ENCODE peak calls at places on chromosomes 12 and 14, in ten cellular contexts. P, M, C, X, S, E, W, Y, U and N are unnamed samples.

GRCh38 chr14:62123959-62124358 is 361.7 kb downstream of the SNAPC1 start:
- DNase-seq in W (no peak), M (no peak), Y (no peak), E (no peak), X (no peak), P (no peak), S (no peak), C (no peak), U (peak), N (no peak)

GRCh38 chr14:101408077-101408831 is 153.0 kb upstream of the DIO3 start:
- DNase-seq in X (no peak), E (peak), P (no peak), M (no peak), W (peak), Y (peak), S (no peak), U (no peak), C (peak), N (no peak)

GRCh38 chr14:100802766-100803693 is 22.9 kb upstream of the MEG3 start:
- DNase-seq in U (no peak), X (no peak), P (no peak), C (no peak), Y (no peak), E (no peak), M (no peak), W (no peak), S (no peak), N (no peak)

GRCh38 chr12:125081427-125081826 is 16.2 kb downstream of the AACS start:
- DNase-seq in C (no peak), P (no peak), E (peak), U (no peak), W (peak), M (no peak), S (no peak), Y (no peak), X (no peak), N (no peak)

GRCh38 chr12:130286741-130287140 is 50.9 kb upstream of the PIWIL1 start:
- DNase-seq in C (no peak), W (no peak), U (no peak), S (no peak), M (no peak), Y (no peak), E (no peak), P (no peak), X (no peak), N (no peak)

GRCh38 chr12:31749024-31749704 is 20.3 kb upstream of the AMN1 start:
- DNase-seq in W (peak), X (no peak), P (no peak), M (no peak), E (peak), U (peak), C (peak), Y (peak), S (peak), N (peak)

GRCh38 chr12:15996254-15996653 is 85.1 kb downstream of the DERA start:
- DNase-seq in U (peak), S (no peak), W (peak), Y (no peak), P (no peak), E (no peak), C (peak), X (no peak), M (no peak), N (no peak)

GRCh38 chr12:3770891-3771290 is 18.0 kb upstream of the CRACR2A start:
- DNase-seq in Y (no peak), P (no peak), W (no peak), C (peak), U (no peak), M (no peak), E (no peak), S (no peak), X (no peak), N (peak)

GRCh38 chr12:87939182-87939581 is 90.0 kb downstream of the C12orf50 start:
- DNase-seq in E (no peak), W (no peak), X (no peak), S (no peak), U (no peak), M (no peak), P (no peak), Y (no peak), C (no peak), N (no peak)

GRCh38 chr14:97459180-97459579 is 662.0 kb downstream of the VRK1 start:
- DNase-seq in M (no peak), Y (no peak), P (no peak), U (no peak), E (peak), C (no peak), W (no peak), S (no peak), X (no peak), N (no peak)

GRCh38 chr12:126390969-126391566 is 1325.8 kb downstream of the AACS start:
- DNase-seq in E (no peak), W (no peak), P (no peak), X (no peak), C (peak), S (no peak), Y (no peak), U (no peak), M (no peak), N (no peak)

GRCh38 chr14:85281921-85282320 is 248.0 kb upstream of the FLRT2 start:
- DNase-seq in C (no peak), S (no peak), Y (no peak), E (no peak), M (no peak), X (no peak), W (no peak), P (no peak), U (no peak), N (no peak)

GRCh38 chr12:48812389-48812788 is 5.9 kb upstream of the CACNB3 start:
- DNase-seq in W (no peak), E (no peak), P (no peak), S (no peak), X (no peak), C (peak), U (no peak), M (no peak), Y (no peak), N (no peak)

GRCh38 chr12:109113661-109114321 is 2.6 kb upstream of the ACACB start:
- DNase-seq in C (no peak), X (no peak), W (no peak), P (no peak), M (no peak), U (no peak), S (no peak), E (no peak), Y (no peak), N (no peak)

GRCh38 chr12:12859690-12860089 is 31.7 kb upstream of the GPRC5A start:
- DNase-seq in S (no peak), C (peak), Y (no peak), M (no peak), W (peak), U (no peak), E (no peak), P (no peak), X (no peak), N (no peak)

GRCh38 chr14:104596451-104596918 is 8.1 kb downstream of the TMEM179 start:
- DNase-seq in U (no peak), P (no peak), C (no peak), Y (no peak), X (no peak), W (no peak), S (no peak), M (no peak), E (no peak), N (no peak)

GRCh38 chr14:92670177-92670576 is 78.2 kb downstream of the LGMN start:
- DNase-seq in X (no peak), M (no peak), S (peak), Y (no peak), W (no peak), C (peak), U (peak), E (no peak), P (no peak), N (no peak)

GRCh38 chr12:66514581-66514980 is 164.3 kb downstream of the GRIP1 start:
- DNase-seq in E (no peak), M (no peak), C (peak), P (no peak), W (no peak), Y (no peak), U (no peak), X (no peak), S (no peak), N (peak)

GRCh38 chr14:104341532-104342434 is 203.4 kb downstream of the KIF26A start:
- DNase-seq in S (no peak), X (no peak), W (no peak), C (peak), M (no peak), P (peak), Y (no peak), U (peak), E (no peak), N (peak)